ENCODE peak calls at places on chromosomes 5 and 9, in six cellular contexts. T is right lobe of liver; I is heart left ventricle; W is CD8-positive, alpha-beta T cell; V is body of pancreas; F is RWPE1. E is an unnamed sample.
A peak's percentile ranks its signal among the peaks of the same experiment; 100 is the strongest.

GRCh38 chr9:69019808-69020207 is 5.9 kb upstream of the PRKACG start:
- DNase-seq in T (no peak), F (no peak), I (no peak), W (peak; percentile 63), V (no peak), E (no peak)

GRCh38 chr5:180670586-180671359 is 21.4 kb upstream of the FLT4 start:
- DNase-seq in W (peak; percentile 76), F (peak; percentile 56), T (no peak), I (peak; percentile 32), V (peak; percentile 77), E (no peak)

GRCh38 chr5:124735169-124735858 is 11.1 kb downstream of the ZNF608 start:
- DNase-seq in T (no peak), V (peak; percentile 61), F (no peak), I (no peak), W (no peak), E (no peak)

GRCh38 chr9:33022755-33023154 is 2.3 kb upstream of the DNAJA1 start:
- DNase-seq in I (no peak), V (no peak), W (no peak), T (no peak), F (no peak), E (no peak)

GRCh38 chr9:135343733-135344522 is 135.7 kb upstream of the PPP1R26 start:
- DNase-seq in F (peak; percentile 75), I (peak; percentile 60), T (peak; percentile 78), W (peak; percentile 58), V (peak; percentile 81), E (peak; percentile 84)

GRCh38 chr9:19782005-19782404 is 6.8 kb downstream of the SLC24A2 start:
- DNase-seq in T (no peak), V (no peak), F (peak; percentile 5), W (no peak), I (no peak), E (no peak)

GRCh38 chr9:88826651-88827245 is 164.5 kb upstream of the S1PR3 start:
- DNase-seq in T (no peak), I (no peak), F (no peak), W (no peak), V (no peak), E (no peak)

GRCh38 chr9:112809351-112809848 is 58.8 kb downstream of the SNX30 start:
- DNase-seq in I (no peak), F (no peak), V (no peak), T (no peak), W (no peak), E (no peak)

GRCh38 chr9:14419302-14419937 is 105.5 kb upstream of the NFIB start:
- DNase-seq in F (no peak), W (no peak), T (no peak), V (no peak), I (no peak), E (no peak)

GRCh38 chr9:98502976-98503325 is 205.8 kb downstream of the GABBR2 start:
- DNase-seq in F (peak; percentile 73), T (no peak), V (no peak), I (peak; percentile 23), W (no peak), E (peak; percentile 76)

GRCh38 chr9:131162886-131163285 is 37.5 kb downstream of the NUP214 start:
- DNase-seq in W (no peak), T (no peak), F (no peak), V (no peak), I (no peak), E (no peak)

GRCh38 chr9:98687911-98688310 is 20.8 kb downstream of the GABBR2 start:
- DNase-seq in T (no peak), V (no peak), F (no peak), I (no peak), W (no peak), E (no peak)

GRCh38 chr9:81314525-81314924 is 374.8 kb downstream of the TLE1 start:
- DNase-seq in T (peak; percentile 82), V (no peak), W (no peak), F (no peak), I (no peak), E (no peak)

GRCh38 chr5:142235050-142235797 is 89.6 kb downstream of the SPRY4 start:
- DNase-seq in F (no peak), T (no peak), V (no peak), I (no peak), W (no peak), E (no peak)

GRCh38 chr5:58972301-58972700 is 389.4 kb downstream of the RAB3C start:
- DNase-seq in T (no peak), V (no peak), F (no peak), I (no peak), W (no peak), E (no peak)

GRCh38 chr5:106423109-106423897 is 1247.4 kb downstream of the EFNA5 start:
- DNase-seq in T (peak; percentile 30), W (no peak), F (no peak), V (no peak), I (no peak), E (no peak)

GRCh38 chr9:86281577-86282076 is 711 bp downstream of the ISCA1 start:
- DNase-seq in F (no peak), V (no peak), T (no peak), I (no peak), W (no peak), E (no peak)

GRCh38 chr5:17228833-17229291 is 11.4 kb downstream of the BASP1 start:
- DNase-seq in I (no peak), V (no peak), T (no peak), W (no peak), F (peak; percentile 72), E (no peak)

GRCh38 chr9:134980516-134980915 is 62.8 kb upstream of the FCN1 start:
- DNase-seq in V (no peak), I (no peak), W (no peak), F (no peak), T (no peak), E (peak; percentile 52)

GRCh38 chr9:34463098-34463900 is 4.7 kb downstream of the DNAI1 start:
- DNase-seq in F (peak; percentile 90), I (no peak), T (no peak), V (no peak), W (no peak), E (no peak)

GRCh38 chr5:88551724-88552345 is 283.2 kb upstream of the TMEM161B start:
- DNase-seq in F (no peak), W (no peak), I (no peak), V (no peak), T (no peak), E (no peak)

GRCh38 chr9:3263698-3264097 is 262.1 kb downstream of the RFX3 start:
- DNase-seq in V (no peak), W (no peak), F (no peak), I (no peak), T (no peak), E (no peak)

GRCh38 chr5:73412597-73412988 is 36.0 kb downstream of the FOXD1 start:
- DNase-seq in F (no peak), W (no peak), V (no peak), I (no peak), T (no peak), E (no peak)

GRCh38 chr5:147393866-147394265 is 116.0 kb downstream of the DPYSL3 start:
- DNase-seq in F (no peak), T (no peak), W (no peak), I (no peak), V (no peak), E (no peak)

GRCh38 chr5:140565780-140566095 is 1.1 kb downstream of the SLC35A4 start:
- DNase-seq in V (no peak), I (no peak), F (peak; percentile 44), W (no peak), T (no peak), E (peak; percentile 67)

GRCh38 chr5:158406884-158407790 is 548.2 kb upstream of the CLINT1 start:
- DNase-seq in I (no peak), V (no peak), W (no peak), F (peak; percentile 77), T (no peak), E (no peak)

GRCh38 chr9:38017149-38017884 is 51.7 kb downstream of the SHB start:
- DNase-seq in W (no peak), I (peak; percentile 79), V (peak; percentile 86), F (no peak), T (peak; percentile 94), E (peak; percentile 87)
- H3K27ac ChIP-seq in W (no peak overlapping the region), I (no peak overlapping the region), V (peak overlapping the region; percentile 80), F (peak overlapping the region; percentile 80), T (no peak overlapping the region), E (peak overlapping the region; percentile 13)

GRCh38 chr5:170582931-170583330 is 79.1 kb downstream of the KCNIP1 start:
- DNase-seq in W (no peak), V (no peak), T (no peak), I (no peak), F (no peak), E (no peak)
- TF ChIP-seq CTCF in W (no peak), V (no peak), T (no peak), I (no peak), F (no peak), E (no peak)

DNA sequence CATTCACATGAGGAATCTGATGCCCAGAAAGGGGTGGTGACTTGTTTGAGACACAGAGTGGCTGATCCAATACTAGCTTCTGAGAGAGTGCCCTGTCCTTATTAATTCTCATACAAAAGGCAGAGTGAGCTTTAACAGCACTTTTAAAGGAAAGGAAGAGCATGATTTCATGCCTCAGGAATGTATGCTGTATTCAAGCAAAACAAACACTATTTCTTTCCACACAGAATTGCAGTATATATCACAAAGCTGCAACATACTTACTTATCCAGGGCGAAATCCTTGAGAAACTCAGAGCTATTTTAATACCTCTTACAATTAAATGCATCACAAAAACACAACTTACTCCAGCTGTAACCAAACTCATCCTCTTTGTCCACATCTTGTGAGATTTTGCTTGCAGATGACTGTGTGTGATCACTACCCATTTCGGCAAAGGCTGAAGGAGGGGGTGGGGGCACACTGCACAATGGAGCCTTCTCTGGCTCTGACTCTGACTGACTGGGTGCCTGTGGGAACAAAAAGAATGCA is 139.8 kb downstream of the MPDZ start:
- DNase-seq in T (no peak), V (no peak), F (peak; percentile 27), W (no peak), I (no peak), E (no peak)
- H3K27ac ChIP-seq in T (no peak overlapping the region), V (no peak overlapping the region), F (no peak overlapping the region), W (no peak overlapping the region), I (no peak overlapping the region), E (no peak overlapping the region)

GRCh38 chr9:114913217-114913616 is 17.2 kb downstream of the TNFSF8 start:
- DNase-seq in F (no peak), V (no peak), W (no peak), I (no peak), T (no peak), E (no peak)

GRCh38 chr9:114909657-114910056 is 20.7 kb downstream of the TNFSF8 start:
- DNase-seq in T (no peak), V (no peak), I (no peak), W (no peak), F (no peak), E (no peak)

GRCh38 chr9:114911167-114911821 is 19.1 kb downstream of the TNFSF8 start:
- DNase-seq in I (no peak), V (peak; percentile 20), F (peak; percentile 87), T (no peak), W (no peak), E (no peak)

GRCh38 chr9:114910541-114910940 is 19.9 kb downstream of the TNFSF8 start:
- DNase-seq in I (no peak), T (no peak), W (no peak), F (no peak), V (no peak), E (no peak)

DNA sequence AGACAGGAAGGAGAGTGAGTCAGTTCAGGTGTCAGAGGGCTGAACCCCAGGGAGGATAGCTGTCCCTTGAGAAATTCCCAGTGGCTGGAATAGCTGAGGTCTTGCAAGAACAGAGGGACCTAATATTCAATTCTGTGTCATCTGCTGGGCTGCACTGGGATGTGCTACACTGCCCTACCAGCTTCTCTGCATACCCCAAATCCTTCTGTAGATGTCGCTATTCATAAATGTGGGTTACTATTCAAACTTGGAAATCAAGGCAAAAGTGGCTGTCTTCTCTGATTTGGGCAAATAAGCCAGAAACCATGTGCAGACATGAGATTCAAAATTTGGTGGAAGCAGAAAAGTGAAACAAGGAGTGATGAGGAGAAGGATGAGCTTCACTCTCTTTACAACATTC is 16.3 kb downstream of the TNFSF8 start:
- DNase-seq in F (no peak), V (no peak), I (no peak), W (no peak), T (no peak), E (no peak)
- TF ChIP-seq CTCF in F (no peak), V (no peak), I (no peak), W (no peak), T (no peak), E (no peak)